ENCODE peak calls at places on chromosomes 3 and 15, in eight cellular contexts. Z is left lung, C is fibroblast of lung, A is uterus, N is HCT116, L is IMR-90, R is tibial artery, D is stomach. K is an unnamed sample.

GRCh38 chr3:76554717-76555116 is 485.2 kb upstream of the ROBO2 start:
- DNase-seq in N (no peak), C (peak; percentile 69), L (peak; percentile 65), Z (no peak), A (no peak), R (peak; percentile 60), D (no peak), K (no peak)

GRCh38 chr15:25738171-25738792 is 124.8 kb downstream of the ATP10A start:
- DNase-seq in R (no peak), N (no peak), L (peak; percentile 46), A (no peak), D (no peak), C (peak; percentile 66), Z (no peak), K (no peak)

GRCh38 chr3:167742338-167742737 is 6.8 kb downstream of the SERPINI1 start:
- DNase-seq in N (no peak), Z (no peak), A (no peak), D (no peak), C (no peak), L (no peak), R (no peak), K (no peak)

GRCh38 chr3:126618760-126619159 is 36.2 kb downstream of the TXNRD3 start:
- DNase-seq in N (no peak), A (no peak), R (no peak), D (no peak), L (no peak), C (no peak), Z (no peak), K (no peak)

GRCh38 chr3:48688032-48688736 is 2.5 kb upstream of the NCKIPSD start:
- DNase-seq in A (no peak), R (no peak), L (peak; percentile 84), C (peak; percentile 27), Z (no peak), D (no peak), N (no peak), K (no peak)

GRCh38 chr15:58161436-58161835 is 23.3 kb downstream of the AQP9 start:
- DNase-seq in A (no peak), R (no peak), D (no peak), Z (no peak), C (no peak), L (no peak), N (no peak), K (no peak)

GRCh38 chr3:190117995-190118394 is 2.7 kb downstream of the P3H2 start:
- DNase-seq in C (no peak), D (no peak), Z (no peak), L (peak; percentile 47), A (no peak), N (no peak), R (no peak), K (no peak)

GRCh38 chr3:126351086-126351770 is 6.0 kb downstream of the KLF15 start:
- DNase-seq in A (peak; percentile 8), D (no peak), L (no peak), N (no peak), C (no peak), R (peak; percentile 18), Z (no peak), K (no peak)

GRCh38 chr3:107452436-107452835 is 70.3 kb upstream of the BBX start:
- DNase-seq in Z (no peak), N (no peak), D (no peak), C (peak; percentile 61), A (no peak), L (peak; percentile 83), R (no peak), K (no peak)

GRCh38 chr3:23810342-23811116 is 4.8 kb downstream of the UBE2E1 start:
- DNase-seq in R (peak; percentile 34), D (peak; percentile 46), C (peak; percentile 37), L (no peak), A (peak; percentile 52), N (no peak), Z (peak; percentile 87), K (peak; percentile 70)

GRCh38 chr3:100710355-100711198 is 1.3 kb downstream of the TFG start:
- DNase-seq in R (no peak), C (peak; percentile 65), A (no peak), L (peak; percentile 77), Z (no peak), D (peak; percentile 32), N (peak; percentile 31), K (peak; percentile 35)

GRCh38 chr3:60992395-60992794 is 258.9 kb downstream of the FHIT start:
- DNase-seq in R (peak; percentile 56), Z (no peak), D (no peak), N (no peak), A (no peak), C (no peak), L (no peak), K (no peak)

GRCh38 chr3:168977696-168978374 is 685.7 kb downstream of the MECOM start:
- DNase-seq in C (peak; percentile 88), D (no peak), R (no peak), A (no peak), Z (no peak), L (peak; percentile 44), N (no peak), K (no peak)

GRCh38 chr3:126545544-126545943 is 13.2 kb downstream of the C3orf22 start:
- DNase-seq in N (no peak), C (no peak), A (peak; percentile 1), R (no peak), L (no peak), Z (peak; percentile 26), D (peak; percentile 17), K (no peak)

GRCh38 chr15:42694398-42694797 is 42.5 kb downstream of the CDAN1 start:
- DNase-seq in A (no peak), N (no peak), D (no peak), R (no peak), Z (no peak), C (no peak), L (no peak), K (no peak)

GRCh38 chr3:157573780-157574378 is 70.7 kb upstream of the VEPH1 start:
- DNase-seq in D (no peak), Z (no peak), C (no peak), A (no peak), R (no peak), L (peak; percentile 43), N (no peak), K (no peak)

GRCh38 chr3:194985031-194985578 is 285.9 kb downstream of the XXYLT1 start:
- DNase-seq in D (peak; percentile 74), L (peak; percentile 47), Z (peak; percentile 91), C (peak; percentile 77), R (peak; percentile 62), A (peak; percentile 54), N (peak; percentile 27), K (no peak)
- H3K4me3 ChIP-seq in D (peak overlapping the region; percentile 22), L (no peak overlapping the region), Z (peak overlapping the region; percentile 8), C (peak overlapping the region; percentile 11), R (peak overlapping the region; percentile 19), A (no peak overlapping the region), N (peak overlapping the region; percentile 13), K (no peak overlapping the region)

GRCh38 chr3:47412453-47412756 is 31.6 kb downstream of the PTPN23 start:
- DNase-seq in Z (no peak), L (no peak), N (no peak), C (no peak), A (no peak), R (no peak), D (no peak), K (no peak)

GRCh38 chr3:47411696-47412452 is 31.1 kb downstream of the PTPN23 start:
- DNase-seq in Z (no peak), D (no peak), R (no peak), N (no peak), L (no peak), C (no peak), A (no peak), K (no peak)

GRCh38 chr3:47414161-47414564 is 33.3 kb downstream of the PTPN23 start:
- DNase-seq in Z (no peak), A (no peak), R (no peak), C (no peak), N (no peak), D (no peak), L (no peak), K (no peak)

GRCh38 chr3:47413751-47414150 is 32.9 kb downstream of the PTPN23 start:
- DNase-seq in C (no peak), R (no peak), L (no peak), N (no peak), D (no peak), A (no peak), Z (no peak), K (no peak)

GRCh38 chr3:47412842-47413520 is 32.2 kb downstream of the PTPN23 start:
- DNase-seq in N (no peak), C (no peak), R (no peak), Z (no peak), L (no peak), D (no peak), A (no peak), K (no peak)
- TF ChIP-seq CTCF in N (peak; percentile 5), C (no peak), R (no peak), Z (no peak), L (peak; percentile 11), D (no peak), A (no peak), K (no peak)

GRCh38 chr15:22867886-22868285 is 29.4 kb downstream of the NIPA2 start:
- DNase-seq in Z (no peak), L (no peak), C (no peak), R (no peak), D (no peak), N (no peak), A (no peak), K (no peak)
- H3K36me3 ChIP-seq in Z (peaks cover 4% of the 10 kb centered on the region), L (peaks cover 60% of the 10 kb centered on the region), C (peaks cover 15% of the 10 kb centered on the region), R (peaks cover 79% of the 10 kb centered on the region), D (peaks cover 100% of the 10 kb centered on the region), N (peaks cover 29% of the 10 kb centered on the region), A (no peaks in the 10 kb centered on the region), K (peaks cover 23% of the 10 kb centered on the region)

DNA sequence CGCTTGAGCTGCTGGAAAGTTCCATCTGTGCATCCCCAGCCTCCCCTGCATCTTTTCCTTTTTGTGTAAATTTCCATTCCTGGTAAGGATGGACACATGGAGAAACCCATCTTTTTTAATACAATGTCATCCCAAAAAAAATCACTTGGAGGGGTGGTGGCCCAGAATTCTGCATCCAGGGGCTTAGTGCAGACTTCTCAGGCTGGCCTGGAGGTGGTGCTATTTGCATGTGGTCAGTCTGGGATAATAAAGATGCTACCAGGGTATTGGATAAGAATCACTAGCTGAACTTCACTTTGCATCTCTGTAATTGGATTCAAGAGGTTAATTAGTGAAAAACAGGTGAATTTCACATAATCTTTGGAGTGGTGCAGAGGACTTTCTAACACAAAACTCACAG is 1.8 kb upstream of the ZSCAN2 start:
- DNase-seq in A (no peak), C (peak; percentile 72), D (peak; percentile 37), N (peak; percentile 44), R (no peak), L (peak; percentile 66), Z (no peak), K (no peak)
- H3K4me3 ChIP-seq in A (no peak overlapping the region), C (no peak overlapping the region), D (no peak overlapping the region), N (no peak overlapping the region), R (no peak overlapping the region), L (no peak overlapping the region), Z (no peak overlapping the region), K (no peak overlapping the region)